ENCODE peak calls at places on chromosomes 11 and 22, in four cellular contexts. X is HepG2, G is A549, R is K562. O is an unnamed sample.

GRCh38 chr11:114889464-114890065 is 211.2 kb downstream of the NXPE2 start:
- DNase-seq in G (no peak), R (no peak), X (no peak), O (no peak)

GRCh38 chr11:9269492-9270030 is 4.4 kb upstream of the DENND5A start:
- DNase-seq in X (no peak), R (no peak), G (no peak), O (no peak)

GRCh38 chr11:120723751-120724150 is 212.2 kb downstream of the GRIK4 start:
- DNase-seq in R (no peak), X (no peak), G (no peak), O (no peak)

GRCh38 chr22:25780673-25781072 is 38.7 kb downstream of the MYO18B start:
- DNase-seq in X (no peak), R (no peak), G (no peak), O (no peak)

GRCh38 chr11:111186308-111186967 is 59.1 kb upstream of the POU2AF2 start:
- DNase-seq in X (no peak), G (no peak), R (no peak), O (no peak)

GRCh38 chr11:43948341-43949185 is 6.1 kb downstream of the C11orf96 start:
- DNase-seq in G (no peak), R (peak; percentile 30), X (no peak), O (no peak)

GRCh38 chr11:123093686-123094085 is 31.8 kb upstream of the HSPA8 start:
- DNase-seq in X (no peak), G (no peak), R (no peak), O (no peak)

GRCh38 chr11:100672483-100673038 is 14.5 kb upstream of the ARHGAP42 start:
- DNase-seq in G (no peak), R (no peak), X (no peak), O (no peak)

GRCh38 chr22:35160268-35160667 is 94.3 kb downstream of the ISX start:
- DNase-seq in G (no peak), X (no peak), R (no peak), O (no peak)

GRCh38 chr11:85619497-85619896 is 7.6 kb downstream of the DLG2 start:
- DNase-seq in X (no peak), R (no peak), G (no peak), O (no peak)

GRCh38 chr11:122645847-122646246 is 9.7 kb upstream of the UBASH3B start:
- DNase-seq in R (no peak), G (no peak), X (no peak), O (no peak)

GRCh38 chr22:29475550-29475949 is 4.5 kb upstream of the NEFH start:
- DNase-seq in R (no peak), X (no peak), G (no peak), O (peak; percentile 66)

GRCh38 chr22:17214416-17215043 is 4.7 kb downstream of the ADA2 start:
- DNase-seq in X (no peak), R (no peak), G (no peak), O (no peak)

GRCh38 chr11:47099213-47099917 is 77.3 kb downstream of the ARFGAP2 start:
- DNase-seq in G (no peak), R (no peak), X (peak; percentile 76), O (no peak)

GRCh38 chr11:11787305-11788066 is 54.3 kb upstream of the USP47 start:
- DNase-seq in R (peak; percentile 77), G (peak; percentile 64), X (peak; percentile 43), O (peak; percentile 71)

GRCh38 chr11:101567086-101567485 is 16.7 kb downstream of the TRPC6 start:
- DNase-seq in X (no peak), R (no peak), G (no peak), O (no peak)

GRCh38 chr22:35783943-35784614 is 66.4 kb downstream of the APOL5 start:
- DNase-seq in R (no peak), G (peak; percentile 38), X (no peak), O (no peak)

GRCh38 chr11:102653744-102654291 is 28.7 kb upstream of the MMP20 start:
- DNase-seq in G (no peak), X (no peak), R (peak; percentile 4), O (no peak)

GRCh38 chr22:48569476-48570233 is 1258.0 kb downstream of the BRD1 start:
- DNase-seq in X (no peak), R (no peak), G (no peak), O (no peak)

GRCh38 chr11:27209562-27210005 is 153.4 kb downstream of the CCDC34 start:
- DNase-seq in R (peak; percentile 81), G (peak; percentile 85), X (peak; percentile 80), O (peak; percentile 94)

GRCh38 chr11:79325851-79326250 is 115.0 kb downstream of the TENM4 start:
- DNase-seq in X (no peak), G (no peak), R (no peak), O (no peak)

GRCh38 chr22:39598017-39598965 is 27.7 kb downstream of the CACNA1I start:
- DNase-seq in X (no peak), R (peak; percentile 79), G (peak; percentile 14), O (no peak)

GRCh38 chr11:45079943-45080719 is 66.3 kb upstream of the PRDM11 start:
- DNase-seq in R (no peak), G (no peak), X (no peak), O (peak; percentile 93)

GRCh38 chr11:97937501-97937900 is 1083.2 kb upstream of the CNTN5 start:
- DNase-seq in R (no peak), X (no peak), G (no peak), O (no peak)

GRCh38 chr11:2186669-2187266 is 15.2 kb upstream of the TH start:
- DNase-seq in X (peak; percentile 59), G (peak; percentile 76), R (peak; percentile 18), O (peak; percentile 63)

GRCh38 chr11:115958089-115959000 is 454.1 kb upstream of the CADM1 start:
- DNase-seq in R (no peak), G (no peak), X (no peak), O (no peak)

GRCh38 chr11:126547161-126547560 is 191.7 kb downstream of the ST3GAL4 start:
- DNase-seq in X (no peak), G (no peak), R (no peak), O (no peak)

GRCh38 chr11:44607324-44607962 is 42.0 kb downstream of the CD82 start:
- DNase-seq in X (no peak), R (peak; percentile 29), G (no peak), O (no peak)

GRCh38 chr11:9205596-9205995 is 59.6 kb downstream of the DENND5A start:
- DNase-seq in G (no peak), X (no peak), R (no peak), O (no peak)

GRCh38 chr11:1913271-1914060 is 6.0 kb upstream of the TNNT3 start:
- DNase-seq in R (no peak), X (no peak), G (no peak), O (no peak)

GRCh38 chr11:64971421-64972233 is at the start of gene MAJIN:
- DNase-seq in R (peak; percentile 93), G (peak; percentile 69), X (no peak), O (no peak)

GRCh38 chr11:112000703-112001102 is 24.5 kb upstream of the DLAT start:
- DNase-seq in G (no peak), X (no peak), R (no peak), O (no peak)

GRCh38 chr11:66800720-66801428 is 42.4 kb upstream of the RCE1 start:
- DNase-seq in X (no peak), G (no peak), R (no peak), O (no peak)
- TF ChIP-seq MYC in X (no peak), G (no peak), R (no peak), O (no peak)

GRCh38 chr22:49973018-49973965 is 12.7 kb downstream of the PIM3 start:
- DNase-seq in R (no peak), G (no peak), X (no peak), O (peak; percentile 31)
- TF ChIP-seq MYC in R (no peak), G (no peak), X (no peak), O (no peak)

GRCh38 chr22:46569848-46570695 is 32.7 kb upstream of the CELSR1 start:
- DNase-seq in G (no peak), X (no peak), R (no peak), O (no peak)

GRCh38 chr22:46571642-46572250 is 34.3 kb upstream of the CELSR1 start:
- DNase-seq in G (no peak), R (no peak), X (no peak), O (no peak)

GRCh38 chr22:46569055-46569847 is 31.8 kb upstream of the CELSR1 start:
- DNase-seq in X (no peak), G (no peak), R (no peak), O (no peak)

GRCh38 chr22:46567471-46567870 is 30.1 kb upstream of the CELSR1 start:
- DNase-seq in R (no peak), X (no peak), G (no peak), O (no peak)

DNA sequence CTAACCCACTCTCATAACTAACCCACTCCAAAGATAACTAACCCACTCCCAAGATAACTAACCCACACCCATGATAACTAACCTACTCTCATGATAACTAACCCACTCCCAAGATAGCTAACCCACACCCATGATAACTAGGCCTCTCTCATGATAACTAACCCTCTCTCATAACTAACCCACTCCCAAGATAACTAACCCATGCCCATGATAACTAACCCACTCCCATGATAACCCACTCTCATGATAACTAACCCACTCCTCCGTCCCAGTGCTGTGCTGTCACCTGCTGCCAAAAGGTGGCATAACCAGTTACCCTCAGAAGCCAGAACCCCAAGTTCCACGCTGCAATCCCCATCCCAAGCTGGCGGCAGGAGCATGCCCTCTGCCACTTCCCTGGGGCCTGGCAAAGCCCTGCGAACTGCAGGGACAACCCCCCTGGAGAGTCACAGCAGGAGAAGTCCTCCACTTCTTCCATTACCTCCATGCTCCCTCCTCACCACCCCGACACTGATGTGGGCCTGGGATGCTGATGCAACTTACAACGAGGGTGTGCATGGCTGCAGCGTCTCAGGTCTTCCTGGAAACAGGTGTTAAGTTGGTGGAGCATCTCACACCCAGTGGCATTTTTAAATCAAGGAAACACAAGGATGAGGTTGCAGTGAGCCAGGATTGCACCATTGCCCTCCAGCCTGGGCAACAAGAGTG is 30.8 kb upstream of the CELSR1 start:
- DNase-seq in G (no peak), R (no peak), X (no peak), O (no peak)
- TF ChIP-seq MYC in G (no peak), R (no peak), X (no peak), O (no peak)

GRCh38 chr22:46224771-46225290 is 25.3 kb downstream of the CDPF1 start:
- DNase-seq in G (no peak), X (no peak), R (no peak), O (no peak)

GRCh38 chr22:46224044-46224746 is 25.9 kb downstream of the CDPF1 start:
- DNase-seq in G (no peak), R (peak; percentile 17), X (no peak), O (no peak)

GRCh38 chr22:46214616-46215015 is 35.5 kb downstream of the CDPF1 start:
- DNase-seq in R (no peak), X (no peak), G (no peak), O (no peak)

GRCh38 chr22:46220921-46221320 is 29.2 kb downstream of the CDPF1 start:
- DNase-seq in R (no peak), G (no peak), X (no peak), O (peak; percentile 60)

GRCh38 chr22:46219650-46220049 is 30.4 kb downstream of the CDPF1 start:
- DNase-seq in R (no peak), X (no peak), G (no peak), O (no peak)
- TF ChIP-seq MYC in R (no peak), X (no peak), G (no peak), O (no peak)

O was measured in NB4.